ENCODE peak calls at places on chromosomes 12 and 14, in six cellular contexts. B is endodermal cell, D is keratinocyte, C is mesenchymal stem cell, L is NT2/D1, H is IMR-90. P is an unnamed sample.

GRCh38 chr14:57480044-57480443 is 13.6 kb downstream of the CCDC198 start:
- DNase-seq in B (no peak), D (no peak), C (peak), L (no peak), H (no peak), P (no peak)

GRCh38 chr12:77553976-77554619 is 276.6 kb upstream of the NAV3 start:
- DNase-seq in B (no peak), D (no peak), C (no peak), L (no peak), H (no peak), P (no peak)

GRCh38 chr12:106135075-106135474 is 3.7 kb downstream of the NUAK1 start:
- DNase-seq in B (peak), D (no peak), C (no peak), L (no peak), H (peak), P (no peak)

GRCh38 chr12:112602150-112602549 is 183.4 kb downstream of the PTPN11 start:
- DNase-seq in B (peak), D (no peak), C (no peak), L (peak), H (no peak), P (no peak)

GRCh38 chr12:47995976-47996375 is 8.3 kb downstream of the COL2A1 start:
- DNase-seq in B (no peak), D (no peak), C (no peak), L (no peak), H (peak), P (peak)

GRCh38 chr14:21066882-21067502 is 3.1 kb upstream of the ARHGEF40 start:
- DNase-seq in B (no peak), D (no peak), C (peak), L (no peak), H (no peak), P (no peak)

GRCh38 chr12:118302053-118302452 is 70.7 kb downstream of the TAOK3 start:
- DNase-seq in B (no peak), D (peak), C (peak), L (no peak), H (peak), P (no peak)

GRCh38 chr14:33782923-33783322 is 168.0 kb downstream of the EGLN3 start:
- DNase-seq in B (no peak), D (no peak), C (no peak), L (no peak), H (no peak), P (no peak)

GRCh38 chr14:56087824-56088571 is 30.2 kb upstream of the PELI2 start:
- DNase-seq in B (peak), D (no peak), C (no peak), L (no peak), H (no peak), P (no peak)

GRCh38 chr14:52240623-52241022 is 26.9 kb upstream of the PTGDR start:
- DNase-seq in B (no peak), D (no peak), C (no peak), L (no peak), H (no peak), P (no peak)

GRCh38 chr12:110578522-110579238 is 4.4 kb downstream of the PPTC7 start:
- DNase-seq in B (peak), D (peak), C (no peak), L (no peak), H (no peak), P (no peak)

GRCh38 chr12:47808049-47808448 is 11.7 kb downstream of the HDAC7 start:
- DNase-seq in B (no peak), D (no peak), C (peak), L (no peak), H (peak), P (peak)

GRCh38 chr14:74667758-74668157 is 45.1 kb downstream of the AREL1 start:
- DNase-seq in B (no peak), D (no peak), C (peak), L (no peak), H (peak), P (no peak)

GRCh38 chr12:69284131-69284530 is 44.8 kb downstream of the CPSF6 start:
- DNase-seq in B (peak), D (no peak), C (peak), L (peak), H (peak), P (peak)

GRCh38 chr14:50008562-50009355 is 107.6 kb downstream of the VCPKMT start:
- DNase-seq in B (no peak), D (peak), C (peak), L (no peak), H (peak), P (no peak)

GRCh38 chr12:115158816-115159215 is 474.8 kb upstream of the TBX3 start:
- DNase-seq in B (peak), D (no peak), C (no peak), L (no peak), H (no peak), P (no peak)

GRCh38 chr14:28761438-28762289 is 4.9 kb upstream of the FOXG1 start:
- DNase-seq in B (peak), D (no peak), C (no peak), L (no peak), H (no peak), P (no peak)

GRCh38 chr14:74302160-74302628 is 540 bp downstream of the ABCD4 start:
- DNase-seq in B (no peak), D (no peak), C (peak), L (no peak), H (peak), P (no peak)

GRCh38 chr12:5846950-5847349 is 98.1 kb downstream of the ANO2 start:
- DNase-seq in B (no peak), D (no peak), C (no peak), L (no peak), H (no peak), P (no peak)

GRCh38 chr12:92028039-92028709 is 117.5 kb downstream of the BTG1 start:
- DNase-seq in B (no peak), D (no peak), C (no peak), L (no peak), H (no peak), P (no peak)

GRCh38 chr12:80763874-80764273 is 47.2 kb downstream of the MYF5 start:
- DNase-seq in B (peak), D (no peak), C (peak), L (peak), H (peak), P (no peak)

GRCh38 chr14:91744068-91744480 is 12.2 kb upstream of the CATSPERB start:
- DNase-seq in B (no peak), D (no peak), C (no peak), L (no peak), H (no peak), P (no peak)

GRCh38 chr12:88242161-88242925 is 100.2 kb downstream of the TMTC3 start:
- DNase-seq in B (no peak), D (peak), C (peak), L (no peak), H (peak), P (no peak)

GRCh38 chr12:56103066-56103711 is 1.2 kb upstream of the PA2G4 start:
- DNase-seq in B (no peak), D (no peak), C (no peak), L (no peak), H (no peak), P (no peak)

GRCh38 chr14:105848570-105848969 is 322.2 kb downstream of the TMEM121 start:
- DNase-seq in B (no peak), D (no peak), C (no peak), L (no peak), H (no peak), P (no peak)

GRCh38 chr14:73833530-73834257 is 17.9 kb upstream of the PTGR2 start:
- DNase-seq in B (peak), D (no peak), C (peak), L (no peak), H (peak), P (peak)

GRCh38 chr12:40010899-40011774 is 94.7 kb downstream of the SLC2A13 start:
- DNase-seq in B (peak), D (no peak), C (peak), L (peak), H (peak), P (no peak)
- H3K4me3 ChIP-seq in B (no peak), D (no peak), C (no peak), L (peak), H (peak), P (peak)

DNA sequence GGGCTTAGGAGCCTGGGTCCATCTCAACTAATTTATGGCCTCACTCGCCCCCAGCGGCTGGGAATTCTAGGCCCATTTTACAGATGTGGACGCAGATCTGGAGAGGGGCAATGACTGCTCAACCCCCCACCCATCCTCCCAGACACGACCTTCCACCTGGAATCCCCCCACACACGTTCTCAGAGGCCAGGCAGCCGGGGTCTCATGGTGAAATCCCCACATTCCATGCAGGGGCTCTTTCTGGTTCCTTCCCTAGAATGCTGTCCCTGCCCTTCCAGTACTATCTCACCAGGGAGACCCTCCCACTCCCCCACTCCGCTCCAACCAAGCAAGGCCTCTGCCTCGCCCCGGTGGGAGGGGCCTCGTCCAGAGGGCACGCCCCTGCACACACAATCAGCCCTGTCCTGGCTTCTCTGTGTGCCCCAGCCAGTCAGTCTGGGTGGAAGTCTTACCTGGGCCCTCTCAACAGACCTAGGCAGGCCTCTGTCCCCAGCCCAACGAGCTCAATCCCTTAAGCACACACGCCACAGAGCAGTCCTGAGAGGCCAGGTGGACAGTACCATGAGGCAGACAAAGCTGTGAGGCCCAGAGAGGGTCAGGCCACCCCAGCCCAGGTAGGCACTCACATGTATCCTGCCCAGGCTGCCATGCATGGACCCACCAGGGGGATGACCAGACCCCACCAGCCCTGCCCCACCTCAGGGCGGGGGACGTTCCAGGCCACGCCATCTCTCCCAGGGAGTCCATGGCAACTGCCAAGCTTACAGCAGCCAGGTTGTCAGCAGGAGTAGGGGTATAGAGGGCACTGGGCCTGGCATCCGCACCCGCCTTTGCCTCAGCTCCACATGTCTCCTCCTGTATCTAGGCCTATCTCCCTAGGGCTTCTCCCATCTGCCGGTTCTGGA is 1.3 kb upstream of the ANKRD9 start:
- DNase-seq in B (peak), D (no peak), C (no peak), L (peak), H (no peak), P (no peak)
- H3K9ac ChIP-seq in B (no peak), D (peak), C (peak), L (peak), H (no peak), P (no peak)

GRCh38 chr12:85468356-85469157 is 188.5 kb downstream of the ALX1 start:
- DNase-seq in B (peak), D (peak), C (peak), L (peak), H (peak), P (peak)
- H3K4me3 ChIP-seq in B (peak), D (no peak), C (no peak), L (no peak), H (peak), P (no peak)

GRCh38 chr12:11946161-11946560 is 124.6 kb upstream of the BCL2L14 start:
- DNase-seq in B (no peak), D (no peak), C (no peak), L (no peak), H (no peak), P (no peak)
- H3K9ac ChIP-seq in B (no peak), D (no peak), C (no peak), L (no peak), H (no peak), P (no peak)

GRCh38 chr12:57841445-57841844 is 5.1 kb downstream of the CTDSP2 start:
- DNase-seq in B (no peak), D (no peak), C (no peak), L (no peak), H (no peak), P (no peak)

GRCh38 chr12:57839996-57840395 is 6.5 kb downstream of the CTDSP2 start:
- DNase-seq in B (no peak), D (no peak), C (no peak), L (no peak), H (no peak), P (no peak)

GRCh38 chr12:57838594-57839302 is 7.8 kb downstream of the CTDSP2 start:
- DNase-seq in B (no peak), D (no peak), C (no peak), L (no peak), H (peak), P (no peak)

GRCh38 chr12:57842342-57843294 is 3.9 kb downstream of the CTDSP2 start:
- DNase-seq in B (peak), D (no peak), C (no peak), L (no peak), H (peak), P (no peak)

GRCh38 chr12:57840701-57841100 is 5.8 kb downstream of the CTDSP2 start:
- DNase-seq in B (no peak), D (no peak), C (peak), L (no peak), H (peak), P (no peak)
- H3K4me3 ChIP-seq in B (peak), D (no peak), C (no peak), L (no peak), H (no peak), P (peak)

GRCh38 chr12:94649349-94650142 is 811 bp downstream of the TMCC3 start:
- DNase-seq in B (peak), D (no peak), C (peak), L (peak), H (peak), P (peak)
- H3K9ac ChIP-seq in B (peak), D (peak), C (peak), L (peak), H (no peak), P (peak)

DNA sequence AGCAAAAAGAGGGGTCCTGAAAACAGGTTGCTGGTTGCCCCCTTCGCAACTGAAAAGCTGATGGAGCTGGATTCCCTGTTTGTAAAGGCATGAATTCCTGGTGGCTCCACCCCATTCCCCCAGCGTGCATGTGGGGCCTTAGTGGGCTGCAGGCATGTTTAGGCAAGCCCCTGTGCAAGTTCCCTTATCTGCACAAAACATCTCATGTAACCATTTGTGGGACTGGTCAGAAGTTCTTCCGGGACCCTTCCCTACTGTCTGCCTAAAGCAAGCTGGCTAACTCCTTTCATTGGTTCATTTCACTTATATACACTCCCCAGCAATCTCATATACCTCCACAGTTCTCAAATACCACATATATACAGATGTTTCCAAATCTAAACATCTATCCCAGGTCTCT is 24.0 kb upstream of the HIGD1C start:
- DNase-seq in B (no peak), D (no peak), C (no peak), L (no peak), H (no peak), P (no peak)
- H3K4me3 ChIP-seq in B (no peak), D (no peak), C (no peak), L (no peak), H (no peak), P (peak)

GRCh38 chr14:70755655-70756054 is 53.7 kb downstream of the MAP3K9 start:
- DNase-seq in B (no peak), D (peak), C (no peak), L (no peak), H (no peak), P (no peak)
- H3K9ac ChIP-seq in B (no peak), D (peak), C (no peak), L (no peak), H (no peak), P (no peak)

GRCh38 chr12:89783321-89784060 is 74.9 kb upstream of the ATP2B1 start:
- DNase-seq in B (no peak), D (no peak), C (peak), L (no peak), H (peak), P (no peak)
- H3K4me3 ChIP-seq in B (no peak), D (no peak), C (no peak), L (no peak), H (no peak), P (no peak)

DNA sequence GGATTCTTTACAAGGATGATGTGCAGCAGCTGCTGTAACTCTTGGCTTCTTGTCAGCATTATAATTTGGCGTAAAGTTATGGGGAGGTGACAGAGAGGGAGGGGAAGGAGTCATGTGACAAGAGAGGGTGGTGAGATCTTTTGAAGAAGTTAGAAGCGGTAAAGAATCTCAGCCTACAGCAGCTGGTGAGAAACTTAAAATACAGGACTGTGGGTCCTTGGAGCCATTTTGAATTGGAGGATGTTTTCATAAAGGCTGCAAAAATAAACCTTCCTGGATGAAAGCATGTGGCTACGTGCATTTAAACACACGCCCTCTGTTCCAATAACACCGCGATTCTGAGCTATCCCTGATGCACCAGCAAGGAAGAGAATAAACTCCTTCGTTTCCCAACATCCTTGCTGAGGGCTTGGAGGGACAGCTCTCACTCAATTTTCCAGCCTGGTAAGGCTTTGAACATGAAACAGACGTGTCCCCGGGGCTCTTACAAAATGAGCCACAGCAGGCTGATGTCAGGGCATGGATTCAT is 133.7 kb downstream of the TMEM30B start:
- DNase-seq in B (no peak), D (no peak), C (no peak), L (no peak), H (peak), P (no peak)
- H3K9ac ChIP-seq in B (no peak), D (no peak), C (no peak), L (no peak), H (peak), P (no peak)